ENCODE peak calls at places on chromosomes 4 and X, in eight cellular contexts. One of them, this sample, is unnamed.

GRCh38 chrX:53133400-53133799 is 39.5 kb downstream of the KANTR start:
- DNase-seq in mucosa of descending colon: no peak
- DNase-seq in GM13977: no peak
- DNase-seq in cardiac muscle cell: no peak
- DNase-seq in kidney epithelial cell: no peak
- DNase-seq in glutamatergic neuron: no peak
- DNase-seq in mesothelial cell of epicardium: no peak
- DNase-seq in CD4-positive, alpha-beta T cell: no peak
- DNase-seq in this sample: no peak

GRCh38 chrX:110212299-110212698 is 105.6 kb downstream of the AMMECR1 start:
- DNase-seq in mesothelial cell of epicardium: no peak
- DNase-seq in kidney epithelial cell: no peak
- DNase-seq in GM13977: no peak
- DNase-seq in mucosa of descending colon: no peak
- DNase-seq in CD4-positive, alpha-beta T cell: no peak
- DNase-seq in glutamatergic neuron: no peak
- DNase-seq in cardiac muscle cell: no peak
- DNase-seq in this sample: no peak

GRCh38 chrX:130772313-130773140 is 130.5 kb downstream of the ENOX2 start:
- DNase-seq in mesothelial cell of epicardium: no peak
- DNase-seq in kidney epithelial cell: no peak
- DNase-seq in mucosa of descending colon: no peak
- DNase-seq in CD4-positive, alpha-beta T cell: no peak
- DNase-seq in cardiac muscle cell: peak; percentile 25
- DNase-seq in glutamatergic neuron: no peak
- DNase-seq in GM13977: no peak
- DNase-seq in this sample: no peak

GRCh38 chrX:40844476-40844875 is 109.1 kb upstream of the MED14 start:
- DNase-seq in CD4-positive, alpha-beta T cell: no peak
- DNase-seq in mesothelial cell of epicardium: no peak
- DNase-seq in mucosa of descending colon: no peak
- DNase-seq in kidney epithelial cell: no peak
- DNase-seq in glutamatergic neuron: no peak
- DNase-seq in GM13977: no peak
- DNase-seq in cardiac muscle cell: peak; percentile 7
- DNase-seq in this sample: no peak

GRCh38 chr4:62119195-62119594 is 919.1 kb downstream of the ADGRL3 start:
- DNase-seq in glutamatergic neuron: no peak
- DNase-seq in GM13977: no peak
- DNase-seq in mesothelial cell of epicardium: no peak
- DNase-seq in cardiac muscle cell: no peak
- DNase-seq in CD4-positive, alpha-beta T cell: no peak
- DNase-seq in kidney epithelial cell: no peak
- DNase-seq in mucosa of descending colon: no peak
- DNase-seq in this sample: no peak

GRCh38 chr4:37073226-37073840 is 171.2 kb upstream of the NWD2 start:
- DNase-seq in cardiac muscle cell: no peak
- DNase-seq in kidney epithelial cell: no peak
- DNase-seq in mucosa of descending colon: no peak
- DNase-seq in mesothelial cell of epicardium: no peak
- DNase-seq in GM13977: no peak
- DNase-seq in CD4-positive, alpha-beta T cell: no peak
- DNase-seq in glutamatergic neuron: no peak
- DNase-seq in this sample: no peak

GRCh38 chrX:16113978-16114554 is 9.3 kb upstream of the GRPR start:
- DNase-seq in GM13977: no peak
- DNase-seq in glutamatergic neuron: no peak
- DNase-seq in kidney epithelial cell: no peak
- DNase-seq in CD4-positive, alpha-beta T cell: no peak
- DNase-seq in mucosa of descending colon: no peak
- DNase-seq in mesothelial cell of epicardium: no peak
- DNase-seq in cardiac muscle cell: peak; percentile 6
- DNase-seq in this sample: no peak

GRCh38 chrX:132665676-132666075 is 176.8 kb upstream of the MBNL3 start:
- DNase-seq in glutamatergic neuron: no peak
- DNase-seq in mucosa of descending colon: no peak
- DNase-seq in kidney epithelial cell: no peak
- DNase-seq in cardiac muscle cell: no peak
- DNase-seq in mesothelial cell of epicardium: no peak
- DNase-seq in GM13977: no peak
- DNase-seq in CD4-positive, alpha-beta T cell: no peak
- DNase-seq in this sample: no peak

GRCh38 chr4:139243448-139244365 is 36.3 kb downstream of the MGARP start:
- DNase-seq in cardiac muscle cell: peak; percentile 92
- DNase-seq in glutamatergic neuron: no peak
- DNase-seq in GM13977: no peak
- DNase-seq in mucosa of descending colon: no peak
- DNase-seq in kidney epithelial cell: peak; percentile 69
- DNase-seq in mesothelial cell of epicardium: no peak
- DNase-seq in CD4-positive, alpha-beta T cell: no peak
- DNase-seq in this sample: peak; percentile 6

GRCh38 chr4:127138586-127138985 is 494.2 kb upstream of the INTU start:
- DNase-seq in kidney epithelial cell: no peak
- DNase-seq in CD4-positive, alpha-beta T cell: no peak
- DNase-seq in glutamatergic neuron: no peak
- DNase-seq in mucosa of descending colon: no peak
- DNase-seq in cardiac muscle cell: peak; percentile 25
- DNase-seq in GM13977: no peak
- DNase-seq in mesothelial cell of epicardium: no peak
- DNase-seq in this sample: no peak

GRCh38 chr4:173189117-173189693 is 20.6 kb downstream of the GALNT7 start:
- DNase-seq in GM13977: no peak
- DNase-seq in kidney epithelial cell: no peak
- DNase-seq in glutamatergic neuron: no peak
- DNase-seq in CD4-positive, alpha-beta T cell: no peak
- DNase-seq in mesothelial cell of epicardium: no peak
- DNase-seq in cardiac muscle cell: peak; percentile 41
- DNase-seq in mucosa of descending colon: no peak
- DNase-seq in this sample: no peak

GRCh38 chr4:187417761-187418160 is 577.8 kb upstream of the ZFP42 start:
- DNase-seq in mucosa of descending colon: no peak
- DNase-seq in CD4-positive, alpha-beta T cell: no peak
- DNase-seq in kidney epithelial cell: no peak
- DNase-seq in glutamatergic neuron: no peak
- DNase-seq in GM13977: no peak
- DNase-seq in cardiac muscle cell: no peak
- DNase-seq in mesothelial cell of epicardium: no peak
- DNase-seq in this sample: no peak

GRCh38 chr4:107825072-107825789 is 499 bp downstream of the SGMS2 start:
- DNase-seq in GM13977: no peak
- DNase-seq in cardiac muscle cell: peak; percentile 65
- DNase-seq in kidney epithelial cell: peak; percentile 39
- DNase-seq in glutamatergic neuron: peak; percentile 59
- DNase-seq in mesothelial cell of epicardium: peak; percentile 22
- DNase-seq in mucosa of descending colon: peak; percentile 54
- DNase-seq in CD4-positive, alpha-beta T cell: no peak
- DNase-seq in this sample: no peak

GRCh38 chrX:136781180-136781797 is 557 bp upstream of the ARHGEF6 start:
- DNase-seq in GM13977: no peak
- DNase-seq in CD4-positive, alpha-beta T cell: no peak
- DNase-seq in cardiac muscle cell: peak; percentile 26
- DNase-seq in mesothelial cell of epicardium: no peak
- DNase-seq in kidney epithelial cell: no peak
- DNase-seq in mucosa of descending colon: no peak
- DNase-seq in glutamatergic neuron: no peak
- DNase-seq in this sample: no peak

GRCh38 chr4:8507251-8507570 is 66.6 kb downstream of the TRMT44 start:
- DNase-seq in cardiac muscle cell: peak; percentile 39
- DNase-seq in kidney epithelial cell: no peak
- DNase-seq in mucosa of descending colon: no peak
- DNase-seq in glutamatergic neuron: no peak
- DNase-seq in GM13977: no peak
- DNase-seq in CD4-positive, alpha-beta T cell: no peak
- DNase-seq in mesothelial cell of epicardium: no peak
- DNase-seq in this sample: no peak

GRCh38 chr4:69057620-69058409 is 38.5 kb upstream of the UGT2B7 start:
- DNase-seq in mucosa of descending colon: peak; percentile 27
- DNase-seq in kidney epithelial cell: no peak
- DNase-seq in glutamatergic neuron: no peak
- DNase-seq in CD4-positive, alpha-beta T cell: no peak
- DNase-seq in mesothelial cell of epicardium: no peak
- DNase-seq in GM13977: no peak
- DNase-seq in cardiac muscle cell: peak; percentile 48
- DNase-seq in this sample: no peak

GRCh38 chr4:65951177-65951576 is 280.9 kb upstream of the EPHA5 start:
- DNase-seq in cardiac muscle cell: no peak
- DNase-seq in mesothelial cell of epicardium: no peak
- DNase-seq in glutamatergic neuron: no peak
- DNase-seq in CD4-positive, alpha-beta T cell: no peak
- DNase-seq in GM13977: no peak
- DNase-seq in mucosa of descending colon: no peak
- DNase-seq in kidney epithelial cell: no peak
- DNase-seq in this sample: no peak

DNA sequence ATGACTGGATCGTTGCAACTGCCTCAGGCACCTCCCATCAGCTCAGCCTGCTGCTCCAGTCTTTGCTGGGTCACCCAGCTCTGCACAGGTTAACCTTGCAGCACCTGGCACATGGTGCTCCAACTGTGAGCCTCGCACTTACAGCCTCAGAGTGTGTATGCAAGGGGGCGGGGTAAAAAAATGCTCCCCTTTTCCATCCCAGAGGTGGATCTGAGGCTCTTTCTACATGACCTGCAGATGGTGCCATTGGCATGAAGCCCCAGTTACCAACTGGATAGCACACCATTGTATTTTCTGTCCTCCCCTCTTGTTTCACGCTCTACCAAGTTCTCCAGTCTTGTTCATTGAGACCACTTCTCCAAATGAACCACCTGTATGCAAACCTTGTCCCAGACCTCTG is 46.2 kb upstream of the TRPC3 start:
- DNase-seq in CD4-positive, alpha-beta T cell: no peak
- DNase-seq in kidney epithelial cell: no peak
- DNase-seq in mesothelial cell of epicardium: no peak
- DNase-seq in glutamatergic neuron: no peak
- DNase-seq in cardiac muscle cell: no peak
- DNase-seq in GM13977: no peak
- DNase-seq in mucosa of descending colon: no peak
- DNase-seq in this sample: no peak
- TF ChIP-seq CTCF in CD4-positive, alpha-beta T cell: no peak
- TF ChIP-seq CTCF in kidney epithelial cell: no peak
- TF ChIP-seq CTCF in mesothelial cell of epicardium: no peak
- TF ChIP-seq CTCF in glutamatergic neuron: no peak
- TF ChIP-seq CTCF in cardiac muscle cell: no peak
- TF ChIP-seq CTCF in GM13977: no peak
- TF ChIP-seq CTCF in mucosa of descending colon: no peak
- TF ChIP-seq CTCF in this sample: no peak

DNA sequence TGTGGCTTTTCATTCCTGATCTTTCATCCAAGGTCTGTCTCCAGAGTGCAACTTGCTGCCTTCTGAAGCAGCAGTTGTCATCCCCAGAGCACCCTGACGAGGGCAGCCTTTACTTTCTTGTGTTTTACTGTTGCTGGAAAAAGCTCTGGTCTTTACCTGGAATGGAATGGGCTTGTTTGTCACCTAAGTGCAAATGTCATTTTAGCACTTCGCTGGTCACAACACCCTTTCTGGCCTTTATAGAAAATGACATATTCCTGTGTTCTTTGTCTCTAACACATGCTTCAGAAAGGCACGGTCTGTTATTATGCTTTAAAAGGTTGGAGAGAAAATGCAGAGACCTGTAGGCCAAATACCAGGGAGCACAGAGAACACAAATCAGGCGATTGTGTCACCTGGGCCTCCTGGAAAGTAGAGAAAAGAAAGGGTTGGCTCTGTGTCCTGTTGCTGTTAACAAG is 332.7 kb upstream of the IGFBP7 start:
- DNase-seq in glutamatergic neuron: peak; percentile 74
- DNase-seq in cardiac muscle cell: peak; percentile 40
- DNase-seq in kidney epithelial cell: no peak
- DNase-seq in mesothelial cell of epicardium: peak; percentile 27
- DNase-seq in mucosa of descending colon: peak; percentile 72
- DNase-seq in GM13977: peak; percentile 17
- DNase-seq in CD4-positive, alpha-beta T cell: no peak
- DNase-seq in this sample: no peak
- TF ChIP-seq CTCF in glutamatergic neuron: peak; percentile 69
- TF ChIP-seq CTCF in cardiac muscle cell: peak; percentile 68
- TF ChIP-seq CTCF in kidney epithelial cell: peak; percentile 77
- TF ChIP-seq CTCF in mesothelial cell of epicardium: peak; percentile 73
- TF ChIP-seq CTCF in mucosa of descending colon: peak; percentile 51
- TF ChIP-seq CTCF in GM13977: peak; percentile 65
- TF ChIP-seq CTCF in CD4-positive, alpha-beta T cell: no peak
- TF ChIP-seq CTCF in this sample: peak; percentile 74

DNA sequence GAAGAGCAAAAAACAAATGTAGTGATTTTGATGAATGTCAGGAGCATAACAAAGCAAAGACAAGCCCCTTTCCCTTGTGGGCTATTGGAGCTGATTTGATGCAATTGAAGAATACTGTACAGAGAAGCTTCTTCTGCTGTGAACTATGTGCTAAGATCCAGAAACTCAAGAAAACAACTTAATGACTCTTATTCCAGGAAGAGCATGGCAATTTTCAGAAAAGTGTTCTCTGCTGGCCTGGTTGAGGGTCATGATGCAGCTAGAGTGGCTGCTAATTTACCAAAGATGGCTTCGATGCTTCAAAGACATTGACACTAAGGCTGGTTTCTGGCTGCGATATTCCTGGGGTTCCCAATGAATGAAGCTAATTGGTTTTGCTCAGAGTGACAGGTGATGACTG is 45.8 kb downstream of the TNIP3 start:
- DNase-seq in cardiac muscle cell: no peak
- DNase-seq in glutamatergic neuron: no peak
- DNase-seq in CD4-positive, alpha-beta T cell: no peak
- DNase-seq in kidney epithelial cell: no peak
- DNase-seq in mucosa of descending colon: no peak
- DNase-seq in GM13977: no peak
- DNase-seq in mesothelial cell of epicardium: no peak
- DNase-seq in this sample: no peak
- TF ChIP-seq CTCF in cardiac muscle cell: no peak
- TF ChIP-seq CTCF in glutamatergic neuron: no peak
- TF ChIP-seq CTCF in CD4-positive, alpha-beta T cell: no peak
- TF ChIP-seq CTCF in kidney epithelial cell: no peak
- TF ChIP-seq CTCF in mucosa of descending colon: no peak
- TF ChIP-seq CTCF in GM13977: no peak
- TF ChIP-seq CTCF in mesothelial cell of epicardium: no peak
- TF ChIP-seq CTCF in this sample: no peak

DNA sequence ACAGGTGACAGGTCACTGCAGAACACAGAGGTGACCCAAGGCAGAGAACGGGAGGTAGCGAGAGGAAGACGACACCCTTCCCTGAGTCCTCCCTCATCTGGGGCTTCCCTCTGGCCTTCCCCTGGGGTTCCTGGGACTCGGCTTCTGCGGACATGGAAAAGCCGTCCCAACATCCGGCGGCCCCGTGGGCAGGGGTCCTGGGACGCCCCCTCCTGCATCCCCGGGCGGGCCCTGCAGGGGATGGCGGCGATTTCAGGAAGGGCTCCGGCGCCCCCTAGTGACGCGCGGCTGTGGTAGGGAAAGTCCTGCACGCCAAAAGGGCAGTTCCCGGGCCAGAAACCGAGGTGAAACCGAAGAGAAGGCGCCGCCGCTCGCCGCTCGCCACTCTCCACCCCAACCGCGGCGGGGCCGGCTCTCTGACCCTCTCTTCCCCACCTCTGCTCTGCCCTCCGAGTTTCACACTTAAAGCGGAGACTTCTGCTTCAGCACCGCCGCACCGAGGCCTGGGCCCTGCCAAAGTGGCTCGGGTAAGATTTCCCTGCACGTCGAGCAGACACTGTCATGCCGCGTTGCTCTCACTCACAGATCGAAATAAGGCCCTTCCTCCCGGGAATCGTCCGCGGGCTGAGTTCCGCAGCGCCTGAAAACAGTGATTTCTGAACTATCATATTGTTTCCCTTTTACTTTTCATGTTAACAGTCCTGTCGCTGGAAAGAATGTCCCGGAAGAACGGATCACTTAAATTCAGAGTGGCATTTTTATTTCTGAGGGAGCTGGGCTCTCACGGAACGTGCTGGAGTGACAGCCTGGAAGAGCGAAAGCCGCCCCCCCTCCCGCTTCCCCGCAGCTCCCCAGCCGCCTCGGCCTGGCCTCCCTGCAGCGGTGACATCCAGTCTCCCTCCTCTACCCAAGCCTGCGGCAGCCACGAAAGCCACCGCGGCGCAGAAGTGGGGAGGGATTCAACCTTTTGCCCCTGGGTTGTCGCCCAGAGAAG is 110.6 kb downstream of the DCTD start:
- DNase-seq in cardiac muscle cell: peak; percentile 78
- DNase-seq in GM13977: peak; percentile 87
- DNase-seq in glutamatergic neuron: peak; percentile 94
- DNase-seq in mucosa of descending colon: peak; percentile 81
- DNase-seq in mesothelial cell of epicardium: peak; percentile 67
- DNase-seq in CD4-positive, alpha-beta T cell: peak; percentile 26
- DNase-seq in kidney epithelial cell: peak; percentile 5
- DNase-seq in this sample: peak; percentile 92
- TF ChIP-seq CTCF in cardiac muscle cell: peak; percentile 84
- TF ChIP-seq CTCF in GM13977: peak; percentile 91
- TF ChIP-seq CTCF in glutamatergic neuron: peak; percentile 91
- TF ChIP-seq CTCF in mucosa of descending colon: peak; percentile 76
- TF ChIP-seq CTCF in mesothelial cell of epicardium: peak; percentile 86
- TF ChIP-seq CTCF in CD4-positive, alpha-beta T cell: peak; percentile 88
- TF ChIP-seq CTCF in kidney epithelial cell: peak; percentile 95
- TF ChIP-seq CTCF in this sample: peak; percentile 99